ENCODE peak calls at places on chromosomes 2 and 18, in seven cellular contexts. One of them, this sample, is unnamed.

GRCh38 chr2:171482308-171482707 is 40.0 kb upstream of the CYBRD1 start:
- DNase-seq in Panc1: no peak
- DNase-seq in K562: no peak
- DNase-seq in vagina: no peak
- DNase-seq in SK-N-MC: no peak
- DNase-seq in SK-N-SH: no peak
- DNase-seq in transverse colon: no peak
- DNase-seq in this sample: no peak

GRCh38 chr2:241894681-241895426 is 25.3 kb downstream of the RTP5 start:
- DNase-seq in Panc1: no peak
- DNase-seq in K562: no peak
- DNase-seq in vagina: no peak
- DNase-seq in SK-N-MC: no peak
- DNase-seq in SK-N-SH: no peak
- DNase-seq in transverse colon: no peak
- DNase-seq in this sample: no peak

GRCh38 chr2:135657806-135658582 is 83.7 kb upstream of the UBXN4 start:
- DNase-seq in Panc1: no peak
- DNase-seq in K562: no peak
- DNase-seq in vagina: no peak
- DNase-seq in SK-N-MC: no peak
- DNase-seq in SK-N-SH: no peak
- DNase-seq in transverse colon: no peak
- DNase-seq in this sample: no peak

GRCh38 chr2:230216489-230216888 is 3.3 kb downstream of the SP110 start:
- DNase-seq in Panc1: no peak
- DNase-seq in K562: no peak
- DNase-seq in vagina: no peak
- DNase-seq in SK-N-MC: no peak
- DNase-seq in SK-N-SH: no peak
- DNase-seq in transverse colon: no peak
- DNase-seq in this sample: no peak

GRCh38 chr2:46847726-46848421 is 67.7 kb downstream of the MCFD2 start:
- DNase-seq in Panc1: no peak
- DNase-seq in K562: no peak
- DNase-seq in vagina: no peak
- DNase-seq in SK-N-MC: no peak
- DNase-seq in SK-N-SH: no peak
- DNase-seq in transverse colon: no peak
- DNase-seq in this sample: no peak

GRCh38 chr18:47780011-47780725 is 150.3 kb downstream of the SMAD2 start:
- DNase-seq in Panc1: no peak
- DNase-seq in K562: no peak
- DNase-seq in vagina: no peak
- DNase-seq in SK-N-MC: no peak
- DNase-seq in SK-N-SH: no peak
- DNase-seq in transverse colon: no peak
- DNase-seq in this sample: no peak

GRCh38 chr2:147198651-147199171 is 646.1 kb upstream of the ACVR2A start:
- DNase-seq in Panc1: no peak
- DNase-seq in K562: no peak
- DNase-seq in vagina: no peak
- DNase-seq in SK-N-MC: no peak
- DNase-seq in SK-N-SH: no peak
- DNase-seq in transverse colon: no peak
- DNase-seq in this sample: no peak

GRCh38 chr2:236858661-236859060 is 227.0 kb upstream of the COPS8 start:
- DNase-seq in Panc1: no peak
- DNase-seq in K562: no peak
- DNase-seq in vagina: peak; percentile 65
- DNase-seq in SK-N-MC: no peak
- DNase-seq in SK-N-SH: no peak
- DNase-seq in transverse colon: no peak
- DNase-seq in this sample: no peak

GRCh38 chr2:196294510-196294909 is 123.1 kb upstream of the STK17B start:
- DNase-seq in Panc1: no peak
- DNase-seq in K562: no peak
- DNase-seq in vagina: no peak
- DNase-seq in SK-N-MC: no peak
- DNase-seq in SK-N-SH: no peak
- DNase-seq in transverse colon: no peak
- DNase-seq in this sample: no peak

GRCh38 chr2:75027886-75028285 is 69.4 kb downstream of the POLE4 start:
- DNase-seq in Panc1: no peak
- DNase-seq in K562: no peak
- DNase-seq in vagina: peak; percentile 76
- DNase-seq in SK-N-MC: no peak
- DNase-seq in SK-N-SH: no peak
- DNase-seq in transverse colon: no peak
- DNase-seq in this sample: no peak

GRCh38 chr2:241218131-241219029 is 29.9 kb downstream of the ANO7 start:
- DNase-seq in Panc1: no peak
- DNase-seq in K562: peak; percentile 75
- DNase-seq in vagina: no peak
- DNase-seq in SK-N-MC: no peak
- DNase-seq in SK-N-SH: peak; percentile 88
- DNase-seq in transverse colon: peak; percentile 51
- DNase-seq in this sample: no peak

GRCh38 chr2:17915811-17916523 is 37.5 kb downstream of the KCNS3 start:
- DNase-seq in Panc1: no peak
- DNase-seq in K562: no peak
- DNase-seq in vagina: no peak
- DNase-seq in SK-N-MC: no peak
- DNase-seq in SK-N-SH: no peak
- DNase-seq in transverse colon: no peak
- DNase-seq in this sample: no peak

GRCh38 chr2:28407131-28407975 is 14.7 kb downstream of the FOSL2 start:
- DNase-seq in Panc1: no peak
- DNase-seq in K562: no peak
- DNase-seq in vagina: no peak
- DNase-seq in SK-N-MC: no peak
- DNase-seq in SK-N-SH: no peak
- DNase-seq in transverse colon: no peak
- DNase-seq in this sample: no peak

GRCh38 chr18:382423-382984 is 114.7 kb upstream of the THOC1 start:
- DNase-seq in Panc1: no peak
- DNase-seq in K562: no peak
- DNase-seq in vagina: no peak
- DNase-seq in SK-N-MC: no peak
- DNase-seq in SK-N-SH: no peak
- DNase-seq in transverse colon: no peak
- DNase-seq in this sample: no peak

GRCh38 chr2:134706587-134707329 is 12.0 kb downstream of the TMEM163 start:
- DNase-seq in Panc1: no peak
- DNase-seq in K562: peak; percentile 60
- DNase-seq in vagina: no peak
- DNase-seq in SK-N-MC: no peak
- DNase-seq in SK-N-SH: no peak
- DNase-seq in transverse colon: no peak
- DNase-seq in this sample: no peak

GRCh38 chr2:215517391-215517790 is 81.5 kb upstream of the FN1 start:
- DNase-seq in Panc1: no peak
- DNase-seq in K562: no peak
- DNase-seq in vagina: no peak
- DNase-seq in SK-N-MC: no peak
- DNase-seq in SK-N-SH: no peak
- DNase-seq in transverse colon: no peak
- DNase-seq in this sample: no peak

GRCh38 chr2:204538179-204539009 is 6.9 kb upstream of the PARD3B start:
- DNase-seq in Panc1: no peak
- DNase-seq in K562: peak; percentile 7
- DNase-seq in vagina: no peak
- DNase-seq in SK-N-MC: no peak
- DNase-seq in SK-N-SH: peak; percentile 50
- DNase-seq in transverse colon: no peak
- DNase-seq in this sample: no peak

GRCh38 chr2:61538920-61539559 is 884 bp upstream of the XPO1 start:
- DNase-seq in Panc1: peak; percentile 24
- DNase-seq in K562: no peak
- DNase-seq in vagina: no peak
- DNase-seq in SK-N-MC: no peak
- DNase-seq in SK-N-SH: peak; percentile 8
- DNase-seq in transverse colon: peak; percentile 19
- DNase-seq in this sample: peak; percentile 29

GRCh38 chr2:61537590-61538178 is 472 bp downstream of the XPO1 start:
- DNase-seq in Panc1: no peak
- DNase-seq in K562: no peak
- DNase-seq in vagina: peak; percentile 89
- DNase-seq in SK-N-MC: no peak
- DNase-seq in SK-N-SH: no peak
- DNase-seq in transverse colon: no peak
- DNase-seq in this sample: no peak

GRCh38 chr2:61536086-61536722 is 2.0 kb downstream of the XPO1 start:
- DNase-seq in Panc1: peak; percentile 63
- DNase-seq in K562: peak; percentile 71
- DNase-seq in vagina: no peak
- DNase-seq in SK-N-MC: no peak
- DNase-seq in SK-N-SH: peak; percentile 10
- DNase-seq in transverse colon: no peak
- DNase-seq in this sample: peak; percentile 12

GRCh38 chr2:61536723-61537581 is 1.2 kb downstream of the XPO1 start:
- DNase-seq in Panc1: peak; percentile 74
- DNase-seq in K562: peak; percentile 47
- DNase-seq in vagina: peak; percentile 96
- DNase-seq in SK-N-MC: no peak
- DNase-seq in SK-N-SH: peak; percentile 69
- DNase-seq in transverse colon: peak; percentile 90
- DNase-seq in this sample: peak; percentile 84

DNA sequence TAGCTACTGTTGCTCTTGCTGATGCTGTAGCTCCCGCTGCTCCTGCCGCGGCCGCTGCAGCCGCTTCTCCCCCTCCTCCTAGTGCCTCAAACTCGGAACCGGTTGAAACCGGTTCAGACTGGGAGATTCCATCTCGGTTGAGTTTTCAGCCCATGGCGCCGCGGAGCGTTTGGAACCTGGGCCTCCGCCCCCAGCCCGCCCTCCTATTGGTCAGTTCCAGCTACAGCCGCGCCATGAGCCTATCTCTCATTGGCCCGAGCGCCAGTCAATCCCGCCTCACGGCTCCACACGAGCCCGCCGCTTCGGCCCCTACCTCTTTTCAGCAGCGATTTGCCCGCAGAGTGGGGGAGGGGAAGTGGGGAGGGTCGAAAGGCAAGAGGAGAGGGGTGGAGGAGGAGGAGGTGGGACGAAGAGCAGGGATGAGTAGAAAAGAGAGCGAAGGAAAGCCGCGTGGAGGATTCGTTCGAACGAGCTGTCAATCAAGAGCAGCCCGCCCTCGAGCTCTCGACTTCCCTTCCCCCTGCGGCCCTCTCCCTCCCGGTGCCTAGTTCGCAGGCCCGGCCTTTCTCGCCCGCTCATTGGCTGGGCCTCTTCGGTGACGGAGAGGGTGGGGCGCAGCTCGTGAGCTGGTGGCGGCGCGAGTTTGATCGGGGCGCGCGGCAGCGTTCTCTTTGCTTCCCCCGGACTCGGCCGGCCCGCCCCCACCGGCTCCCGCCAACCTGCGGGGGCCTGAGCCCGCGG is at the start of gene XPO1:
- DNase-seq in Panc1: peak; percentile 97
- DNase-seq in K562: peak; percentile 98
- DNase-seq in vagina: peak; percentile 100
- DNase-seq in SK-N-MC: peak; percentile 95
- DNase-seq in SK-N-SH: peak; percentile 96
- DNase-seq in transverse colon: peak; percentile 99
- DNase-seq in this sample: peak; percentile 100
- TF ChIP-seq POLR2AphosphoS5 in Panc1: peak; percentile 80
- TF ChIP-seq POLR2AphosphoS5 in K562: peak; percentile 87
- TF ChIP-seq POLR2AphosphoS5 in vagina: peak; percentile 79
- TF ChIP-seq POLR2AphosphoS5 in SK-N-MC: peak; percentile 90
- TF ChIP-seq POLR2AphosphoS5 in SK-N-SH: peak; percentile 97
- TF ChIP-seq POLR2AphosphoS5 in transverse colon: peak; percentile 97
- TF ChIP-seq POLR2AphosphoS5 in this sample: peak; percentile 90

GRCh38 chr2:33893801-33894200 is 294.7 kb upstream of the FAM98A start:
- DNase-seq in Panc1: no peak
- DNase-seq in K562: no peak
- DNase-seq in vagina: no peak
- DNase-seq in SK-N-MC: no peak
- DNase-seq in SK-N-SH: no peak
- DNase-seq in transverse colon: no peak
- DNase-seq in this sample: no peak

GRCh38 chr2:33890686-33891085 is 291.6 kb upstream of the FAM98A start:
- DNase-seq in Panc1: no peak
- DNase-seq in K562: no peak
- DNase-seq in vagina: no peak
- DNase-seq in SK-N-MC: no peak
- DNase-seq in SK-N-SH: no peak
- DNase-seq in transverse colon: no peak
- DNase-seq in this sample: no peak
- H3K9me3 ChIP-seq in Panc1: no peaks in the 10 kb centered on the region
- H3K9me3 ChIP-seq in K562: no peaks in the 10 kb centered on the region
- H3K9me3 ChIP-seq in vagina: no peaks in the 10 kb centered on the region
- H3K9me3 ChIP-seq in SK-N-MC: no peaks in the 10 kb centered on the region
- H3K9me3 ChIP-seq in SK-N-SH: no peaks in the 10 kb centered on the region
- H3K9me3 ChIP-seq in transverse colon: no peaks in the 10 kb centered on the region
- H3K9me3 ChIP-seq in this sample: no peaks in the 10 kb centered on the region

GRCh38 chr2:153710128-153710527 is 161.6 kb upstream of the GALNT13 start:
- DNase-seq in Panc1: no peak
- DNase-seq in K562: no peak
- DNase-seq in vagina: no peak
- DNase-seq in SK-N-MC: no peak
- DNase-seq in SK-N-SH: no peak
- DNase-seq in transverse colon: no peak
- DNase-seq in this sample: no peak

GRCh38 chr2:153715218-153715617 is 156.5 kb upstream of the GALNT13 start:
- DNase-seq in Panc1: no peak
- DNase-seq in K562: no peak
- DNase-seq in vagina: no peak
- DNase-seq in SK-N-MC: no peak
- DNase-seq in SK-N-SH: no peak
- DNase-seq in transverse colon: no peak
- DNase-seq in this sample: no peak
- TF ChIP-seq POLR2AphosphoS5 in Panc1: no peak
- TF ChIP-seq POLR2AphosphoS5 in K562: no peak
- TF ChIP-seq POLR2AphosphoS5 in vagina: no peak
- TF ChIP-seq POLR2AphosphoS5 in SK-N-MC: no peak
- TF ChIP-seq POLR2AphosphoS5 in SK-N-SH: no peak
- TF ChIP-seq POLR2AphosphoS5 in transverse colon: no peak
- TF ChIP-seq POLR2AphosphoS5 in this sample: no peak

GRCh38 chr2:206375956-206376355 is 67.4 kb upstream of the ADAM23 start:
- DNase-seq in Panc1: no peak
- DNase-seq in K562: no peak
- DNase-seq in vagina: no peak
- DNase-seq in SK-N-MC: no peak
- DNase-seq in SK-N-SH: no peak
- DNase-seq in transverse colon: no peak
- DNase-seq in this sample: no peak

GRCh38 chr2:206383669-206384068 is 59.7 kb upstream of the ADAM23 start:
- DNase-seq in Panc1: no peak
- DNase-seq in K562: no peak
- DNase-seq in vagina: no peak
- DNase-seq in SK-N-MC: no peak
- DNase-seq in SK-N-SH: no peak
- DNase-seq in transverse colon: no peak
- DNase-seq in this sample: no peak

GRCh38 chr2:206381881-206382280 is 61.5 kb upstream of the ADAM23 start:
- DNase-seq in Panc1: no peak
- DNase-seq in K562: no peak
- DNase-seq in vagina: no peak
- DNase-seq in SK-N-MC: no peak
- DNase-seq in SK-N-SH: no peak
- DNase-seq in transverse colon: no peak
- DNase-seq in this sample: no peak

GRCh38 chr2:206379321-206379720 is 64.0 kb upstream of the ADAM23 start:
- DNase-seq in Panc1: no peak
- DNase-seq in K562: no peak
- DNase-seq in vagina: no peak
- DNase-seq in SK-N-MC: no peak
- DNase-seq in SK-N-SH: no peak
- DNase-seq in transverse colon: no peak
- DNase-seq in this sample: no peak

GRCh38 chr2:206378835-206379234 is 64.5 kb upstream of the ADAM23 start:
- DNase-seq in Panc1: no peak
- DNase-seq in K562: no peak
- DNase-seq in vagina: no peak
- DNase-seq in SK-N-MC: no peak
- DNase-seq in SK-N-SH: no peak
- DNase-seq in transverse colon: no peak
- DNase-seq in this sample: no peak
- H3K9me3 ChIP-seq in Panc1: no peaks in the 10 kb centered on the region
- H3K9me3 ChIP-seq in K562: no peaks in the 10 kb centered on the region
- H3K9me3 ChIP-seq in vagina: peaks cover 3% of the 10 kb centered on the region
- H3K9me3 ChIP-seq in SK-N-MC: peaks cover under 1% of the 10 kb centered on the region
- H3K9me3 ChIP-seq in SK-N-SH: peaks cover 6% of the 10 kb centered on the region
- H3K9me3 ChIP-seq in transverse colon: peaks cover 9% of the 10 kb centered on the region
- H3K9me3 ChIP-seq in this sample: no peaks in the 10 kb centered on the region

This sample was measured in prostate gland.